ENCODE peak calls at places on chromosome 15, in nine cellular contexts. B is cardiac muscle cell, N is HepG2, E is foreskin fibroblast, R is lung, C is transverse colon, O is heart left ventricle, H is esophagus squamous epithelium, S is mesenchymal stem cell. Z is an unnamed sample.
A peak's percentile ranks its signal among the peaks of the same experiment; 100 is the strongest.

GRCh38 chr15:88690331-88690730 is 51.5 kb downstream of the ISG20 start:
- DNase-seq in E (no peak), H (no peak), R (no peak), S (no peak), B (no peak), C (no peak), O (no peak), N (no peak), Z (no peak)

GRCh38 chr15:65476942-65477341 is 40.5 kb downstream of the DPP8 start:
- DNase-seq in R (no peak), H (no peak), O (no peak), C (no peak), E (peak; percentile 83), S (peak; percentile 70), N (no peak), B (peak; percentile 81), Z (no peak)

GRCh38 chr15:90561344-90562244 is 31.9 kb downstream of the CRTC3 start:
- DNase-seq in N (no peak), C (no peak), R (no peak), B (peak; percentile 67), E (peak; percentile 41), O (no peak), H (no peak), S (peak; percentile 37), Z (no peak)

GRCh38 chr15:22811640-22812039 is 25.2 kb downstream of the NIPA1 start:
- DNase-seq in R (no peak), O (no peak), C (peak; percentile 65), H (no peak), S (peak; percentile 37), N (peak; percentile 39), E (peak; percentile 52), B (peak; percentile 30), Z (peak; percentile 89)

GRCh38 chr15:53588773-53589172 is 170.7 kb downstream of the WDR72 start:
- DNase-seq in H (no peak), C (no peak), N (no peak), S (peak; percentile 59), B (no peak), O (no peak), R (no peak), E (no peak), Z (no peak)

GRCh38 chr15:48384616-48385015 is 53.4 kb downstream of the DUT start:
- DNase-seq in S (no peak), O (no peak), N (no peak), E (peak; percentile 38), H (no peak), B (no peak), C (no peak), R (no peak), Z (no peak)

GRCh38 chr15:88652456-88653199 is 13.8 kb downstream of the ISG20 start:
- DNase-seq in O (no peak), B (no peak), C (no peak), S (no peak), E (no peak), H (no peak), N (no peak), R (peak; percentile 19), Z (peak; percentile 10)

GRCh38 chr15:75811616-75812015 is 31.6 kb upstream of the UBE2Q2 start:
- DNase-seq in C (no peak), E (no peak), R (no peak), S (no peak), N (no peak), O (no peak), B (no peak), H (no peak), Z (no peak)

GRCh38 chr15:71254503-71254902 is 139.2 kb downstream of the THSD4 start:
- DNase-seq in S (no peak), E (peak; percentile 67), B (no peak), R (no peak), O (no peak), N (no peak), C (no peak), H (no peak), Z (no peak)

GRCh38 chr15:33729648-33730047 is 238.6 kb upstream of the CHRM5 start:
- DNase-seq in S (peak; percentile 13), H (no peak), R (no peak), B (peak; percentile 9), C (no peak), E (peak; percentile 29), N (peak; percentile 7), O (no peak), Z (no peak)

GRCh38 chr15:72227192-72227586 is 3.8 kb downstream of the PKM start:
- DNase-seq in B (peak; percentile 85), O (no peak), E (peak; percentile 77), C (no peak), S (peak; percentile 87), H (no peak), N (peak; percentile 7), R (no peak), Z (no peak)

GRCh38 chr15:52008698-52009434 is 10.2 kb upstream of the MAPK6 start:
- DNase-seq in B (no peak), E (no peak), S (peak; percentile 26), N (peak; percentile 97), O (no peak), H (no peak), R (no peak), C (no peak), Z (no peak)

GRCh38 chr15:52012210-52012609 is 6.8 kb upstream of the MAPK6 start:
- DNase-seq in H (no peak), S (no peak), N (no peak), C (no peak), O (no peak), E (no peak), R (no peak), B (no peak), Z (no peak)

GRCh38 chr15:52010633-52011595 is 8.1 kb upstream of the MAPK6 start:
- DNase-seq in H (no peak), B (peak; percentile 82), N (peak; percentile 39), C (no peak), E (peak; percentile 83), S (peak; percentile 88), O (no peak), R (peak; percentile 55), Z (no peak)

GRCh38 chr15:52011711-52012144 is 7.3 kb upstream of the MAPK6 start:
- DNase-seq in E (peak; percentile 44), O (no peak), B (peak; percentile 53), R (no peak), S (peak; percentile 42), H (no peak), C (no peak), N (peak; percentile 50), Z (no peak)

GRCh38 chr15:52013151-52013791 is 5.7 kb upstream of the MAPK6 start:
- DNase-seq in S (peak; percentile 80), B (peak; percentile 38), R (no peak), C (no peak), E (peak; percentile 60), N (no peak), O (no peak), H (no peak), Z (no peak)
- H3K4me3 ChIP-seq in S (no peak overlapping the region), B (no peak overlapping the region), R (no peak overlapping the region), C (no peak overlapping the region), E (no peak overlapping the region), N (no peak overlapping the region), O (no peak overlapping the region), H (no peak overlapping the region), Z (no peak overlapping the region)

GRCh38 chr15:79314186-79314585 is 3.3 kb downstream of the TMED3 start:
- DNase-seq in N (no peak), H (no peak), B (no peak), R (no peak), C (no peak), O (no peak), S (no peak), E (no peak), Z (no peak)
- H3K4me3 ChIP-seq in N (no peak overlapping the region), H (no peak overlapping the region), B (no peak overlapping the region), R (no peak overlapping the region), C (no peak overlapping the region), O (no peak overlapping the region), S (no peak overlapping the region), E (no peak overlapping the region), Z (no peak overlapping the region)

GRCh38 chr15:60762167-60762566 is 283.2 kb upstream of the ICE2 start:
- DNase-seq in S (no peak), B (no peak), R (no peak), C (no peak), H (no peak), N (no peak), E (peak; percentile 50), O (no peak), Z (no peak)

GRCh38 chr15:60763668-60764067 is 284.7 kb upstream of the ICE2 start:
- DNase-seq in S (no peak), C (no peak), O (no peak), R (no peak), N (no peak), E (no peak), B (no peak), H (no peak), Z (no peak)

GRCh38 chr15:60758961-60759729 is 280.2 kb upstream of the ICE2 start:
- DNase-seq in E (peak; percentile 87), N (no peak), R (no peak), O (no peak), S (peak; percentile 97), C (no peak), B (peak; percentile 93), H (no peak), Z (no peak)

GRCh38 chr15:60760646-60761504 is 281.9 kb upstream of the ICE2 start:
- DNase-seq in R (no peak), N (no peak), E (peak; percentile 70), S (peak; percentile 78), B (peak; percentile 21), H (no peak), C (no peak), O (no peak), Z (no peak)

DNA sequence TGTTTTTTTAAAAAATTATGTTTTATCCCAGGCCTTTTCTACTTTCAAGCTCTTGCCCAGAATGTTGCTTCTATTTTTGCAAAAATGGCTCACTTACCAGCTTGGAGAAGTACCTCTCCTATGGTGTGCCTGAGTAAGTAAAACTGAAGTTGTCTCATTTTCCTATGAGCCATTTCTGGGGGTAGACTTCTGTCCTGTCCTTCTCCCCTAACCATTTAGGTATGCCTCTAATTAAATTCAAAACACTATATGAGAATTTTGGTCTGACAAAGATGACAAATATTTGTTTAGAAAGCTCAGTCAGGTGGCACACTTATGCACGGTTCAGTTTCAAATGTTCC is 282.5 kb upstream of the ICE2 start:
- DNase-seq in C (no peak), O (no peak), H (no peak), B (no peak), E (no peak), N (no peak), S (no peak), R (no peak), Z (no peak)
- H3K4me3 ChIP-seq in C (no peak overlapping the region), O (no peak overlapping the region), H (no peak overlapping the region), B (no peak overlapping the region), E (no peak overlapping the region), N (no peak overlapping the region), S (no peak overlapping the region), R (no peak overlapping the region), Z (no peak overlapping the region)

DNA sequence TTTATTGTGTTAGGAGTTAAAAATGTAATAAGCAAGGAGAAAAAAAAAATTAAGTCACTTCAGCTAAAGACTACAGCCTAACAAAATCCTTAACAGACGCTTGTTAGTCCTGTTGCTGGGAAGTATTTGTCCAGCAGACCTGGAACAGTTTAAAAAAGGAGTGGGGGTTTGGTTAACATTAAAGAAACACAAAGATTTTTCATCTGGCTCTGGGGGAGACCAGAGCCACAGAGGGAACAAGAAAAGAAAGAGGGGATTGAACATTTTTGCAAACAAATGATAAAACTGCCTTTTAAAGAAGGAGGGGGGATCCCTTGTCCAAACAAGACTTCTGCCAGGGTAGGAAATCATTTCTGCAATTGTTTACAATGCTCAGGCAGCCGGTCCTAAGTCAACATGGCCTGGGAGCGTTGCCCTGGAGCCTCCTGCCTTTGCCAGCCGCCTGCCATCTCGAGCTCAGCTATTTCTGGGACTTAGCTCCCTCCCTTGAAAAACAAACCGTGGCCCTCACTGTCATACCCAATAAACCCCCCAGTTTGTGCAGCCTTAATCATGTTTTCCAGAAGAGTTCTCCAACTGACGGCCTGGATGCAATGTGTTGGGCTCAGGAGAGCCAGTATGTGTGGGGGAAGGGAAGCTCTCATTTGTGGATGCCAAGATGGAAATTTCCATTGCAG is 75.7 kb upstream of the RNU6-1 start:
- DNase-seq in N (peak; percentile 96), C (peak; percentile 77), B (peak; percentile 46), O (peak; percentile 46), S (peak; percentile 45), E (peak; percentile 12), R (peak; percentile 59), H (no peak), Z (peak; percentile 51)
- H3K4me3 ChIP-seq in N (peak overlapping the region; percentile 51), C (no peak overlapping the region), B (no peak overlapping the region), O (no peak overlapping the region), S (no peak overlapping the region), E (no peak overlapping the region), R (no peak overlapping the region), H (no peak overlapping the region), Z (no peak overlapping the region)